ENCODE peak calls at places on chromosomes 11 and 22, in ten cellular contexts. S is adrenal gland; C is A549; I is tibial artery; W is HCT116; Y is CD4-positive, CD25-positive, alpha-beta regulatory T cell; P is heart left ventricle; Q is endodermal cell; D is H9; L is fibroblast of lung. V is an unnamed sample.

GRCh38 chr11:46895821-46896220 is 22.5 kb downstream of the LRP4 start:
- DNase-seq in C (no peak), I (no peak), L (no peak), S (no peak), D (no peak), Q (peak; percentile 16), P (peak; percentile 86), Y (no peak), W (no peak), V (no peak)

GRCh38 chr11:114399903-114400221 is 449 bp downstream of the C11orf71 start:
- DNase-seq in W (no peak), Q (peak; percentile 91), L (no peak), P (no peak), Y (no peak), D (peak; percentile 77), S (no peak), I (peak; percentile 63), C (no peak), V (no peak)

GRCh38 chr11:114208371-114208770 is 87.8 kb upstream of the NNMT start:
- DNase-seq in L (no peak), S (no peak), Q (no peak), W (no peak), D (no peak), Y (peak; percentile 5), P (no peak), I (no peak), C (no peak), V (peak; percentile 23)

GRCh38 chr11:111361082-111361801 is 17.8 kb downstream of the POU2AF1 start:
- DNase-seq in Q (peak; percentile 21), C (no peak), D (no peak), Y (no peak), P (no peak), S (no peak), L (no peak), I (no peak), W (no peak), V (no peak)

GRCh38 chr11:2549876-2550605 is 105.2 kb downstream of the KCNQ1 start:
- DNase-seq in P (peak; percentile 70), W (no peak), I (no peak), Y (no peak), L (no peak), Q (peak; percentile 14), D (no peak), C (no peak), S (peak; percentile 73), V (no peak)

GRCh38 chr11:64226507-64227051 is 505 bp downstream of the NUDT22 start:
- DNase-seq in C (no peak), Y (peak; percentile 60), D (peak; percentile 69), P (peak; percentile 80), W (no peak), S (peak; percentile 79), I (peak; percentile 54), L (no peak), Q (peak; percentile 76), V (peak; percentile 49)

GRCh38 chr11:130389315-130389935 is 39.0 kb downstream of the ADAMTS8 start:
- DNase-seq in S (no peak), Q (no peak), D (no peak), P (peak; percentile 60), Y (no peak), C (no peak), I (no peak), W (no peak), L (peak; percentile 3), V (no peak)

GRCh38 chr22:27220349-27220748 is 563.0 kb downstream of the MIAT start:
- DNase-seq in C (no peak), L (no peak), P (no peak), Y (no peak), Q (no peak), I (peak; percentile 81), W (no peak), D (no peak), S (no peak), V (no peak)

GRCh38 chr11:10916674-10917073 is 58.8 kb upstream of the ZBED5 start:
- DNase-seq in Q (no peak), I (no peak), S (no peak), W (no peak), Y (no peak), D (no peak), P (no peak), L (peak; percentile 52), C (no peak), V (no peak)

GRCh38 chr11:2795491-2795991 is 90.0 kb downstream of the CDKN1C start:
- DNase-seq in D (no peak), S (peak; percentile 46), I (peak; percentile 16), C (no peak), W (no peak), Y (no peak), L (no peak), Q (peak; percentile 39), P (peak; percentile 23), V (no peak)

GRCh38 chr11:103851166-103851651 is 185.2 kb upstream of the DDI1 start:
- DNase-seq in L (peak; percentile 64), S (no peak), P (no peak), I (peak; percentile 35), Q (no peak), Y (no peak), C (no peak), W (no peak), D (no peak), V (no peak)

GRCh38 chr11:97722065-97722464 is 1298.7 kb upstream of the CNTN5 start:
- DNase-seq in C (peak; percentile 1), S (no peak), D (no peak), I (no peak), Q (peak; percentile 48), P (peak; percentile 66), L (peak; percentile 94), W (no peak), Y (no peak), V (no peak)

GRCh38 chr11:45148276-45148675 is 1.8 kb downstream of the PRDM11 start:
- DNase-seq in D (peak; percentile 6), I (no peak), W (no peak), Q (no peak), Y (no peak), P (no peak), L (no peak), S (peak; percentile 45), C (no peak), V (no peak)

GRCh38 chr11:131904756-131905155 is 534.3 kb downstream of the NTM start:
- DNase-seq in L (no peak), Y (no peak), Q (peak; percentile 91), W (no peak), D (peak; percentile 80), C (no peak), S (no peak), I (no peak), P (no peak), V (no peak)

DNA sequence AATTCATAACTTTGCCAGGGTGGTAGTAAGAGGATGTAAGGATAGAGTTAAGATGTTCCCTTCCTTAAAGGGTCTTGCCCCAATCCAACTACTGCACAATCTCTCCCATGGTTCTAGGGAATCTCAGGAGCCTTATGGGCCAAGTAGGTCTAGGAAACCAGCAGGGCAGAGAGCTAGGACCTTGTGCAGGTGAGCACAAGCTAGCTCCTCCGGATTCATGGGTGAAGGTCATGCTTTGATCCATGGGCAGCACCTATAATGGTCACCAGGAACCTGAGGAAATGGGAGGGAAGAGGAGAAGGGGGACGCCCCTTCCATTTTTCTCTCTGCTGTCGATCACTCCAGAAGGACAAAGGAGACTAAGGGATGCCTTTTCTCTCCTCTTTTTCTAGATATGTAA is 16.8 kb downstream of the KCNJ11 start:
- DNase-seq in W (peak; percentile 61), Y (no peak), P (no peak), D (no peak), L (peak; percentile 67), S (no peak), C (peak; percentile 58), Q (no peak), I (no peak), V (no peak)
- H3K9me3 ChIP-seq in W (peaks cover 23% of the 10 kb centered on the region), Y (peaks cover 32% of the 10 kb centered on the region), P (peaks cover 64% of the 10 kb centered on the region), D (peaks cover 52% of the 10 kb centered on the region), L (peaks cover 9% of the 10 kb centered on the region), S (peaks cover 9% of the 10 kb centered on the region), C (peaks cover 25% of the 10 kb centered on the region), Q (peaks cover 65% of the 10 kb centered on the region), I (no peaks in the 10 kb centered on the region), V (peaks cover 49% of the 10 kb centered on the region)

GRCh38 chr22:48440176-48440575 is 1387.5 kb downstream of the BRD1 start:
- DNase-seq in D (no peak), S (no peak), W (no peak), L (no peak), Y (no peak), P (no peak), I (no peak), C (no peak), Q (no peak), V (no peak)

GRCh38 chr22:48439560-48440135 is 1388.0 kb downstream of the BRD1 start:
- DNase-seq in L (no peak), Q (no peak), P (no peak), W (no peak), C (no peak), I (no peak), D (no peak), S (no peak), Y (no peak), V (no peak)

GRCh38 chr22:48440673-48441552 is 1386.8 kb downstream of the BRD1 start:
- DNase-seq in L (no peak), Y (no peak), P (no peak), Q (no peak), C (no peak), S (no peak), D (no peak), W (no peak), I (no peak), V (no peak)

GRCh38 chr22:48442663-48443062 is 1385.0 kb downstream of the BRD1 start:
- DNase-seq in S (no peak), D (no peak), C (no peak), I (no peak), P (no peak), Y (no peak), L (no peak), Q (no peak), W (no peak), V (no peak)

GRCh38 chr22:48441553-48441850 is 1386.2 kb downstream of the BRD1 start:
- DNase-seq in I (no peak), C (no peak), Q (no peak), P (no peak), S (no peak), D (no peak), L (no peak), W (no peak), Y (no peak), V (no peak)
- H3K9me3 ChIP-seq in I (no peaks in the 10 kb centered on the region), C (no peaks in the 10 kb centered on the region), Q (no peaks in the 10 kb centered on the region), P (no peaks in the 10 kb centered on the region), S (no peaks in the 10 kb centered on the region), D (no peaks in the 10 kb centered on the region), L (no peaks in the 10 kb centered on the region), W (no peaks in the 10 kb centered on the region), Y (no peaks in the 10 kb centered on the region), V (no peaks in the 10 kb centered on the region)

GRCh38 chr22:48891688-48892380 is 935.8 kb downstream of the BRD1 start:
- DNase-seq in Q (no peak), S (peak; percentile 9), P (no peak), W (no peak), L (no peak), I (no peak), D (no peak), Y (no peak), C (no peak), V (no peak)
- H3K9me3 ChIP-seq in Q (no peaks in the 10 kb centered on the region), S (no peaks in the 10 kb centered on the region), P (no peaks in the 10 kb centered on the region), W (no peaks in the 10 kb centered on the region), L (no peaks in the 10 kb centered on the region), I (no peaks in the 10 kb centered on the region), D (no peaks in the 10 kb centered on the region), Y (no peaks in the 10 kb centered on the region), C (no peaks in the 10 kb centered on the region), V (peaks cover 7% of the 10 kb centered on the region)

DNA sequence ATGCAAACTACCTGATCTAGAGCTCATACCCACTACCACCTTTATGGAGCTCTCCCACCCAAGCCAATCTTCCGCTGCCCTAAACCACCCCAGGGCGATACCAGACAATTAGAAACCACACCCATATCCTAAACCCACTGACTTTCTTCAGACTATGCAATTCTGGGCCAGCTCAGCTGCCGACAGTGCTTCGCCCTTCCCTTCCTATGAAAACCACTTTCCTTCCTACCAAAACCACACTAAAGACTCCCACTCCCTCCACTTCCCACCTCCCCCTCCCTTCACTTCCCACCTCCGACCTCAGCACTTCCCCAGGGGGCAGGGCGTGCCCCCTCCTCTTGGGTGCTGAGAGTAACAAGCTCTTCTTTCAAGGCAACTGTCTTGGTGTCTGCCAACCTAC is 25.1 kb downstream of the B3GAT1 start:
- DNase-seq in D (no peak), L (no peak), Q (no peak), I (no peak), S (no peak), C (no peak), P (no peak), Y (no peak), W (no peak), V (no peak)
- H3K9me3 ChIP-seq in D (no peaks in the 10 kb centered on the region), L (no peaks in the 10 kb centered on the region), Q (no peaks in the 10 kb centered on the region), I (no peaks in the 10 kb centered on the region), S (no peaks in the 10 kb centered on the region), C (no peaks in the 10 kb centered on the region), P (no peaks in the 10 kb centered on the region), Y (no peaks in the 10 kb centered on the region), W (no peaks in the 10 kb centered on the region), V (no peaks in the 10 kb centered on the region)

V was measured in CD4-positive, alpha-beta T cell.